ENCODE peak calls at places on chromosomes 2 and 18, in six cellular contexts. I, E, F, M, A and J are unnamed samples. For H4K20me1, the result is how much of the 10 kb centered on the place peaks cover.

GRCh38 chr18:46222710-46223360 is 118.7 kb downstream of the HAUS1 start:
- DNase-seq in M (no peak), I (no peak), F (no peak), A (no peak), E (no peak), J (no peak)

GRCh38 chr2:227267406-227268115 is 57.5 kb upstream of the MFF start:
- DNase-seq in F (peak), I (no peak), E (no peak), A (no peak), M (peak), J (peak)

GRCh38 chr2:208092093-208092832 is 32.1 kb downstream of the CRYGD start:
- DNase-seq in F (no peak), M (no peak), A (no peak), I (peak), E (no peak), J (no peak)

GRCh38 chr2:207289295-207290018 is 123.7 kb upstream of the KLF7 start:
- DNase-seq in E (no peak), M (peak), F (no peak), I (no peak), A (no peak), J (no peak)

GRCh38 chr2:122635649-122636496 is 880.4 kb downstream of the TSN start:
- DNase-seq in M (peak), F (no peak), A (no peak), I (no peak), E (no peak), J (no peak)

GRCh38 chr2:54673501-54673998 is 49.9 kb upstream of the EML6 start:
- DNase-seq in I (peak), M (peak), F (peak), E (no peak), A (no peak), J (peak)

GRCh38 chr2:158998486-158999248 is 30.2 kb downstream of the TANC1 start:
- DNase-seq in F (peak), I (no peak), M (peak), A (no peak), E (no peak), J (peak)

GRCh38 chr2:189407161-189407943 is 33.9 kb upstream of the WDR75 start:
- DNase-seq in I (no peak), E (no peak), F (peak), M (peak), A (no peak), J (no peak)

GRCh38 chr2:196234672-196235071 is 63.3 kb upstream of the STK17B start:
- DNase-seq in A (no peak), I (no peak), E (no peak), F (peak), M (peak), J (peak)

GRCh38 chr2:27211943-27212625 is at the start of the genes ATRAID and SLC5A6:
- DNase-seq in I (peak), F (peak), E (peak), A (peak), M (peak), J (peak)

GRCh38 chr2:213104089-213104902 is 47.1 kb downstream of the IKZF2 start:
- DNase-seq in A (no peak), F (peak), M (peak), I (no peak), E (no peak), J (no peak)

GRCh38 chr2:159094173-159094737 is 125.8 kb downstream of the TANC1 start:
- DNase-seq in F (peak), M (no peak), I (no peak), E (no peak), A (no peak), J (peak)

GRCh38 chr18:8750954-8751415 is 45.6 kb downstream of the MTCL1 start:
- DNase-seq in F (peak), I (no peak), A (no peak), M (no peak), E (no peak), J (peak)

GRCh38 chr2:160891353-160891740 is 268.9 kb upstream of the TANK start:
- DNase-seq in A (no peak), E (no peak), I (no peak), F (no peak), M (no peak), J (no peak)

GRCh38 chr2:48620604-48621003 is 2.9 kb downstream of the GTF2A1L start:
- DNase-seq in F (no peak), I (no peak), A (no peak), M (no peak), E (no peak), J (no peak)

GRCh38 chr2:189143930-189144329 is 35.6 kb downstream of the COL5A2 start:
- DNase-seq in M (no peak), F (peak), A (no peak), I (no peak), E (no peak), J (no peak)

GRCh38 chr18:76995896-76996295 is 136.7 kb downstream of the MBP start:
- DNase-seq in A (no peak), E (no peak), M (no peak), F (no peak), I (no peak), J (no peak)

GRCh38 chr2:217724436-217724835 is 278.4 kb downstream of the TNS1 start:
- DNase-seq in A (no peak), I (no peak), E (no peak), M (no peak), F (no peak), J (no peak)

GRCh38 chr18:22704627-22704918 is 228.6 kb upstream of the RBBP8 start:
- DNase-seq in F (no peak), I (no peak), A (no peak), M (no peak), E (no peak), J (no peak)

GRCh38 chr2:151827564-151828142 is 568 bp downstream of the ARL5A start:
- DNase-seq in E (no peak), M (no peak), F (peak), I (no peak), A (peak), J (peak)

GRCh38 chr18:78623142-78623541 is 356.5 kb upstream of the SALL3 start:
- DNase-seq in A (no peak), F (no peak), I (no peak), M (no peak), E (no peak), J (peak)

GRCh38 chr18:23856466-23857175 is 157.9 kb upstream of the TTC39C start:
- DNase-seq in A (no peak), F (peak), I (peak), M (peak), E (peak), J (no peak)

GRCh38 chr2:134244587-134244986 is 9.3 kb upstream of the MGAT5 start:
- DNase-seq in A (no peak), E (no peak), F (no peak), I (no peak), M (peak), J (no peak)

GRCh38 chr18:39462436-39462835 is 1896.8 kb upstream of the CELF4 start:
- DNase-seq in M (peak), E (no peak), I (no peak), A (no peak), F (peak), J (peak)

GRCh38 chr2:7566382-7566881 is 649.2 kb downstream of the RNF144A start:
- DNase-seq in A (no peak), E (no peak), M (no peak), F (no peak), I (no peak), J (no peak)

GRCh38 chr2:223599646-223600009 is 2.5 kb downstream of the SCG2 start:
- DNase-seq in F (no peak), I (no peak), M (no peak), A (no peak), E (no peak), J (no peak)

GRCh38 chr18:79784071-79784913 is 13.4 kb upstream of the KCNG2 start:
- DNase-seq in F (no peak), I (peak), E (no peak), A (no peak), M (no peak), J (peak)

GRCh38 chr18:49920731-49921130 is 107.4 kb upstream of the ACAA2 start:
- DNase-seq in M (peak), I (no peak), E (no peak), F (no peak), A (no peak), J (no peak)

GRCh38 chr2:6916736-6917070 is 509 bp upstream of the RNF144A start:
- DNase-seq in M (no peak), F (no peak), A (no peak), I (no peak), E (no peak), J (no peak)

GRCh38 chr2:69138247-69138754 is 125.3 kb downstream of the ANTXR1 start:
- DNase-seq in I (no peak), M (peak), F (peak), E (peak), A (no peak), J (no peak)

GRCh38 chr2:224520064-224520463 is 65.1 kb downstream of the CUL3 start:
- DNase-seq in I (no peak), E (no peak), M (peak), A (no peak), F (peak), J (peak)

GRCh38 chr2:28004086-28004485 is 113.6 kb downstream of the BABAM2 start:
- DNase-seq in E (no peak), I (no peak), A (no peak), M (peak), F (peak), J (peak)

GRCh38 chr2:98696167-98696566 is 34.8 kb downstream of the MGAT4A start:
- DNase-seq in F (no peak), E (no peak), A (no peak), I (no peak), M (no peak), J (no peak)

GRCh38 chr2:42792583-42793313 is at the start of gene HAAO:
- DNase-seq in M (no peak), F (no peak), E (no peak), I (peak), A (peak), J (peak)

GRCh38 chr2:184524551-184525382 is 73.6 kb upstream of the ZNF804A start:
- DNase-seq in I (no peak), E (no peak), F (no peak), A (peak), M (no peak), J (no peak)

GRCh38 chr2:26088038-26088643 is 54.3 kb downstream of the RAB10 start:
- DNase-seq in I (no peak), M (no peak), F (peak), A (no peak), E (no peak), J (peak)

GRCh38 chr18:8507881-8508280 is 101.4 kb upstream of the RAB12 start:
- DNase-seq in M (no peak), I (no peak), F (peak), E (no peak), A (no peak), J (peak)

GRCh38 chr2:71453404-71454220 is at the start of gene DYSF:
- DNase-seq in M (peak), I (peak), E (no peak), A (peak), F (peak), J (peak)

GRCh38 chr18:42576141-42576540 is 539.3 kb downstream of the RIT2 start:
- DNase-seq in A (no peak), I (no peak), F (no peak), M (no peak), E (no peak), J (no peak)

GRCh38 chr2:190701586-190701985 is 52.7 kb downstream of the NAB1 start:
- DNase-seq in I (no peak), F (no peak), M (no peak), A (no peak), E (no peak), J (no peak)

GRCh38 chr2:190697421-190697820 is 48.5 kb downstream of the NAB1 start:
- DNase-seq in I (no peak), A (no peak), M (no peak), E (no peak), F (no peak), J (no peak)

GRCh38 chr2:190696792-190697398 is 48.0 kb downstream of the NAB1 start:
- DNase-seq in E (no peak), I (no peak), M (no peak), A (no peak), F (no peak), J (no peak)

GRCh38 chr2:190695739-190696138 is 46.9 kb downstream of the NAB1 start:
- DNase-seq in F (peak), E (no peak), I (no peak), M (no peak), A (no peak), J (no peak)

DNA sequence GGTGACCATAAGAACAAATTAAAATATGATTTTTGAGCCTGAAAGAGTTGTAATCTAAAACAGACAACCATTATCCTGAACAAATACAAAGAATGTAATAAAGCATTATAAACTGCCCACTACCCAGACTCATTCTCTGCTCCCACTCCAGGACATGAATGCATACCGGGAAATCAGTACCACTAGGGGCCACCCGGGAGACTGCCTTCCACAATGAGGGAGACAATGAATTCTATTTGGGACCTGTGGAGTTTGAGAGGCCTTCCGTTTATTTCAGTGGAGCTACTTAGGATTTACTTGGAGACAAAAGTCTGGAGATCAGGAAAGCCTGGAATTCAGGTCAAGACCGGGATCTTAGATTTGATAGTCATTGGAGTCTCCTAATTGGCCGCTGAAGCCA is 50.0 kb downstream of the NAB1 start:
- DNase-seq in E (no peak), I (no peak), M (no peak), F (no peak), A (peak), J (no peak)
- TF ChIP-seq CTCF in E (no peak), I (peak), M (no peak), F (no peak), A (peak), J (peak)

DNA sequence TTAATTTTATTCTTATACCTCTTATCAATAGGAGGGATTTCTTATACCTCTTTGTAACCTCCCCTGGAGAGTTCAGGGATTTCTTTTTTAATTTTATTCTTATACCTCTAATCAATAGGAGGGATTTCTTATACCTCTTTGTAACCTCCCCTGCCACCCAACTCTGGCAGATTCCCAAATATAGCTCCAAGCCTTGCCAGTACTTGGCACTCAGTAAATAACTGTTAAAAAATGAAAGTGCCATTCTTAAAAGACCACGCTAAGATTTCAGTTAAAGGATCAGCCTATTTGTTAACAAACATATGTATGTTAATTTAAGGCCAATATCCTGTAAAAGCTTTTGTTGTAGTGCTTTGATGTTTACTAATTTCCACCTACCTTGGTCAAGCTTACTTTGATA is 4.8 kb downstream of the RNF149 start:
- DNase-seq in I (no peak), A (no peak), F (no peak), M (no peak), E (no peak), J (no peak)
- H4K20me1 ChIP-seq in I (under half), A (under half), F (under half), M (under half), E (under half), J (half or more)

DNA sequence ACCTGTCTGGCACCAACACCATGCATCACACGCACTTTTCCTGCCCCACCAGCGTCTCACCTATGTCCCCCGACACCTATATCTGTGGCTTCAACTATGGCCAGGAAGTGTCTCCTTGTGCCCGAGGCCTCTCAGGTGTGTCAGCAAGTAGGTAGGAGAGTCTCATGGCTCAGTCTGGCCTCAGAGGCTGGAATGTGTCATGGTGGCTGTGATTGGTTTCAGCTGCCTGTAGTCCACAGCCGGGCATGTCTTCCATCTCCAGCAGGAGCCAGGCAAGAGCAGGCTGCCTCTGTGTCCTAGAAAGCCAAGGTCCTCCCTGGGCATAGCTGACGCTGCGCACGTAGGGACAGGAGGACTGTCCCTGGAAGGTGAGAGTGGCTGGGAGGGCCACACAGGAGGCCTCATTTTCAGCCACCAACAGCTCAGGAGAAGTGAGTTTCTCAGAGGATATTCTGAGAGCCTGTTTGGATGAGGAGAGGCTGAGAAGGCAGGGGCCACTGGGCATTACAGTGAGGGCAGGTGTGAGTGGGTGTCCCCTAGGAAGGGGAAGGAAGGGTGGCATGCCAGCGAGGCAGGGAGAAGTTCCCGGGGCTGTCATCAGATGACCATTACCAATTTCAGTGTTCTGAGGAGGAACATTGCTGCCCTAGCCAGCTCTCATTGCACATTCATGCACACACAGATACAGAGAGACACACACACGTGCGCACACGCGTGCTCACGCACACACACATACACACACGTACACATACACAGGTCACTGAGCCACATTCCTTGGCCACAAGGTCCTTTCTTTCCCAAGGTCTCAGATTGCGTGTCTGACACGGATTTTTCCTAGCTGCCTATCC is 47.1 kb downstream of the SDC1 start:
- DNase-seq in I (no peak), A (no peak), E (no peak), F (no peak), M (no peak), J (peak)
- H3K27ac ChIP-seq in I (no peak), A (no peak), E (no peak), F (no peak), M (no peak), J (no peak)

GRCh38 chr2:10303634-10304378 is 1.1 kb downstream of the HPCAL1 start:
- DNase-seq in F (peak), M (peak), E (no peak), I (peak), A (no peak), J (peak)
- TF ChIP-seq CTCF in F (peak), M (peak), E (no peak), I (peak), A (no peak), J (peak)

GRCh38 chr2:113907297-113907696 is 17.4 kb downstream of the ACTR3 start:
- DNase-seq in A (no peak), I (no peak), F (no peak), M (no peak), E (no peak), J (no peak)
- H4K20me1 ChIP-seq in A (under half), I (under half), F (under half), M (under half), E (under half), J (half or more)

GRCh38 chr2:201118957-201119848 is 3.2 kb downstream of the CFLAR start:
- DNase-seq in I (no peak), E (peak), M (no peak), F (peak), A (no peak), J (no peak)

GRCh38 chr2:201116959-201117734 is 1.2 kb downstream of the CFLAR start:
- DNase-seq in F (peak), M (no peak), E (peak), A (no peak), I (no peak), J (peak)

GRCh38 chr2:201122276-201122675 is 6.3 kb downstream of the CFLAR start:
- DNase-seq in F (no peak), A (no peak), M (no peak), E (no peak), I (no peak), J (no peak)

GRCh38 chr2:201118121-201118956 is 2.4 kb downstream of the CFLAR start:
- DNase-seq in M (peak), E (peak), A (peak), I (peak), F (peak), J (peak)

DNA sequence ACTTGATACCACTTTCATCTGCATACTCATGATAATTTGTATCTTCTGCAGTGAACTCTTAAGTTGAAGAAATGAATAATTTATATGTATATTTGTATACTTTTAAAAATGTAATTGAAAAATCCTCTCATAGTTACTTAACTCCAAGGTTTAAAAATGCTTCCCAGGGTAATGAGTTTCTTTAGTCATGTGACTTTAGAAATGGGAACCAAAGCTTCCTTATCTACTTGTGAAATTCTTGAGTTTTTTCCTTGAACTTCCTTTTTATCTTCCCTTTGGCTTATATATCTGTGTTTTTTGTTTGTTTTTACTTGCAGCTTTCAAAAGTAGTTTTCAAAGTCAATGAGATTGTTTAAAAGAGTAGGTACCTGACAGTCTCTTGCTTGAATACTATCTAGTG is 4.5 kb downstream of the CFLAR start:
- DNase-seq in M (no peak), A (no peak), E (no peak), I (no peak), F (no peak), J (no peak)
- H3K27ac ChIP-seq in M (no peak), A (no peak), E (no peak), I (no peak), F (no peak), J (no peak)

GRCh38 chr2:79666430-79666829 is 153.6 kb downstream of the CTNNA2 start:
- DNase-seq in I (no peak), M (no peak), F (no peak), E (no peak), A (no peak), J (peak)

DNA sequence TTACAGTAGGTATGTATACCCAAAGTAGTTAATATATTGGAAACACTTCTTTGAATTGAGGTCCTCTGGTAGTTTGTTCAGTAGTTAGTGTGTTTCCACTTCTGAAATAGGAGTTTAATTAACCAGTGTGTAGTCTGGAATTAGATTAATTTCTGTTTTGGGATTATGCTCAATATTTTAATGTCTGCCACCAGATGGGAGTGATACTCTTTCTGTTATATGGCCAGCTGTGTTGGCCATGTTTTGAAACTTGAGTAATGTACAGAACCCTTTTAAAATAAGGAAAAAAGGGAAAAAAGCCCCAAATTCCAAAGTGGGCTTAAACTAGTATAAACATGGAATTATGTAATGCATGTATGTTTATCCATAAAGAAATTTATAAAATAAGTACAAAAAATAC is 147.7 kb downstream of the CTNNA2 start:
- DNase-seq in A (no peak), E (no peak), M (no peak), I (no peak), F (no peak), J (no peak)
- TF ChIP-seq CTCF in A (no peak), E (no peak), M (no peak), I (no peak), F (peak), J (peak)

GRCh38 chr2:175140332-175140731 is 27.7 kb downstream of the ATF2 start:
- DNase-seq in A (no peak), I (no peak), F (no peak), M (no peak), E (no peak), J (no peak)
- H4K20me1 ChIP-seq in A (under half), I (under half), F (under half), M (under half), E (under half), J (under half)